ENCODE peak calls at places on chromosome 1, in nine cellular contexts. One of them, this sample, is unnamed.

GRCh38 chr1:154883919-154884867 is 14.1 kb upstream of the KCNN3 start:
- DNase-seq in H7: no peak
- DNase-seq in PC-3: no peak
- DNase-seq in adrenal gland: peak
- DNase-seq in spleen: no peak
- DNase-seq in uterus: no peak
- DNase-seq in CD8-positive, alpha-beta memory T cell: no peak
- DNase-seq in aorta: no peak
- DNase-seq in cardiac muscle cell: no peak
- DNase-seq in this sample: no peak

GRCh38 chr1:201023517-201023902 is at the start of gene KIF21B:
- DNase-seq in H7: peak
- DNase-seq in PC-3: peak
- DNase-seq in adrenal gland: peak
- DNase-seq in spleen: peak
- DNase-seq in uterus: peak
- DNase-seq in CD8-positive, alpha-beta memory T cell: peak
- DNase-seq in aorta: peak
- DNase-seq in cardiac muscle cell: peak
- DNase-seq in this sample: peak

GRCh38 chr1:202227273-202227672 is 33.7 kb downstream of the LGR6 start:
- DNase-seq in H7: no peak
- DNase-seq in PC-3: no peak
- DNase-seq in adrenal gland: no peak
- DNase-seq in spleen: no peak
- DNase-seq in uterus: no peak
- DNase-seq in CD8-positive, alpha-beta memory T cell: no peak
- DNase-seq in aorta: no peak
- DNase-seq in cardiac muscle cell: no peak
- DNase-seq in this sample: no peak

GRCh38 chr1:215417122-215417521 is 150.0 kb upstream of the KCTD3 start:
- DNase-seq in H7: no peak
- DNase-seq in PC-3: peak
- DNase-seq in adrenal gland: no peak
- DNase-seq in spleen: no peak
- DNase-seq in uterus: no peak
- DNase-seq in CD8-positive, alpha-beta memory T cell: no peak
- DNase-seq in aorta: no peak
- DNase-seq in cardiac muscle cell: no peak
- DNase-seq in this sample: no peak

GRCh38 chr1:219227731-219228419 is 54.2 kb downstream of the LYPLAL1 start:
- DNase-seq in H7: no peak
- DNase-seq in PC-3: no peak
- DNase-seq in adrenal gland: no peak
- DNase-seq in spleen: no peak
- DNase-seq in uterus: no peak
- DNase-seq in CD8-positive, alpha-beta memory T cell: no peak
- DNase-seq in aorta: no peak
- DNase-seq in cardiac muscle cell: peak
- DNase-seq in this sample: no peak

GRCh38 chr1:78157162-78157561 is 111.4 kb downstream of the GIPC2 start:
- DNase-seq in H7: no peak
- DNase-seq in PC-3: peak
- DNase-seq in adrenal gland: no peak
- DNase-seq in spleen: no peak
- DNase-seq in uterus: no peak
- DNase-seq in CD8-positive, alpha-beta memory T cell: no peak
- DNase-seq in aorta: no peak
- DNase-seq in cardiac muscle cell: peak
- DNase-seq in this sample: no peak

GRCh38 chr1:167443757-167444156 is 74.6 kb downstream of the CD247 start:
- DNase-seq in H7: no peak
- DNase-seq in PC-3: no peak
- DNase-seq in adrenal gland: no peak
- DNase-seq in spleen: no peak
- DNase-seq in uterus: no peak
- DNase-seq in CD8-positive, alpha-beta memory T cell: no peak
- DNase-seq in aorta: no peak
- DNase-seq in cardiac muscle cell: no peak
- DNase-seq in this sample: no peak

GRCh38 chr1:228399531-228400236 is 7.0 kb downstream of the TRIM11 start:
- DNase-seq in H7: no peak
- DNase-seq in PC-3: no peak
- DNase-seq in adrenal gland: no peak
- DNase-seq in spleen: peak
- DNase-seq in uterus: no peak
- DNase-seq in CD8-positive, alpha-beta memory T cell: no peak
- DNase-seq in aorta: no peak
- DNase-seq in cardiac muscle cell: no peak
- DNase-seq in this sample: no peak

GRCh38 chr1:74689800-74690696 is 16.5 kb upstream of the ERICH3 start:
- DNase-seq in H7: peak
- DNase-seq in PC-3: peak
- DNase-seq in adrenal gland: peak
- DNase-seq in spleen: no peak
- DNase-seq in uterus: peak
- DNase-seq in CD8-positive, alpha-beta memory T cell: no peak
- DNase-seq in aorta: no peak
- DNase-seq in cardiac muscle cell: peak
- DNase-seq in this sample: peak

GRCh38 chr1:32774950-32775634 is 42.1 kb downstream of the YARS1 start:
- DNase-seq in H7: no peak
- DNase-seq in PC-3: peak
- DNase-seq in adrenal gland: no peak
- DNase-seq in spleen: no peak
- DNase-seq in uterus: no peak
- DNase-seq in CD8-positive, alpha-beta memory T cell: no peak
- DNase-seq in aorta: no peak
- DNase-seq in cardiac muscle cell: peak
- DNase-seq in this sample: peak

DNA sequence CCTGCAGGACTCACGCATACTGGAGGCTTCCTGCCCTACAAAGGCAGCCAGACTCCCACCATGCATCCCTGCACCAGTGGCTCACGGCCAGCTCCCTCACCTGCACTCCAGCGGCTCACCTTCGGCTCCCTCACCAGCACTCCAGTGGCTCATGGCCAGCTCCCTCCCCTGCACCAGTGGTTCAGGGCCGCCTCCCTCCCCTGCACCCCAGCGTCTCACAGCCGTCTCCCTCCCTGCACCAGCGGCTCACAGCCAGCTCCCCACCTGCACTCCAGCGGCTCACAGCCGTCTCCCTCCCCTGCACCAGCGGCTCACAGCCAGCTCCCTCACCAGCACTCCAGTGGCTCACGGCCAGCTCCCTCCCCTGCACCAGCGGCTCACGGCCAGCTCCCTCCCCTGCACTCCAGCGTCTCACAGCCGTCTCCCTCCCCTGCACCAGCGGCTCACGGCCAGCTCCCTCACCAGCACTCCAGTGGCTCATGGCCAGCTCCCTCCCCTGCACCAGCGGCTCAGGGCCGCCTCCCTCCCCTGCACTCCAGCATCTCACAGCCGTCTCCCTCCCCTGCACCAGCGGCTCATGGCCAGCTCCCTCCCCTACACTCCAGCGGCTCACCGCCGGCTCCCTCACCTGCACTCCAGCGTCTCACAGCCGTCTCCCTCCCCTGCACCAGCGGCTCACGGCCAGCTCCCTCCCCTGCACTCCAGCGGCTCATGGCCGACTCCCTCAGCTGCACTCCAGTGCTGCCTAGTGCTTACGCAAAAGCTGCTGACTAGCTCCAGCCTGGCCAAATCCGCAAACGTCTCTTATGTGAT is 324.5 kb downstream of the NPHP4 start:
- DNase-seq in H7: no peak
- DNase-seq in PC-3: no peak
- DNase-seq in adrenal gland: peak
- DNase-seq in spleen: no peak
- DNase-seq in uterus: no peak
- DNase-seq in CD8-positive, alpha-beta memory T cell: no peak
- DNase-seq in aorta: no peak
- DNase-seq in cardiac muscle cell: no peak
- DNase-seq in this sample: no peak
- H3K4me3 ChIP-seq in H7: peak
- H3K4me3 ChIP-seq in PC-3: no peak
- H3K4me3 ChIP-seq in adrenal gland: no peak
- H3K4me3 ChIP-seq in spleen: no peak
- H3K4me3 ChIP-seq in uterus: no peak
- H3K4me3 ChIP-seq in CD8-positive, alpha-beta memory T cell: peak
- H3K4me3 ChIP-seq in aorta: no peak
- H3K4me3 ChIP-seq in cardiac muscle cell: no peak
- H3K4me3 ChIP-seq in this sample: no peak

GRCh38 chr1:95406279-95406678 is 172.3 kb downstream of the RWDD3 start:
- DNase-seq in H7: no peak
- DNase-seq in PC-3: no peak
- DNase-seq in adrenal gland: no peak
- DNase-seq in spleen: no peak
- DNase-seq in uterus: no peak
- DNase-seq in CD8-positive, alpha-beta memory T cell: no peak
- DNase-seq in aorta: no peak
- DNase-seq in cardiac muscle cell: no peak
- DNase-seq in this sample: no peak

GRCh38 chr1:95408506-95409136 is 174.6 kb downstream of the RWDD3 start:
- DNase-seq in H7: no peak
- DNase-seq in PC-3: no peak
- DNase-seq in adrenal gland: no peak
- DNase-seq in spleen: no peak
- DNase-seq in uterus: no peak
- DNase-seq in CD8-positive, alpha-beta memory T cell: no peak
- DNase-seq in aorta: no peak
- DNase-seq in cardiac muscle cell: no peak
- DNase-seq in this sample: no peak

GRCh38 chr1:95407146-95407863 is 173.3 kb downstream of the RWDD3 start:
- DNase-seq in H7: peak
- DNase-seq in PC-3: no peak
- DNase-seq in adrenal gland: no peak
- DNase-seq in spleen: no peak
- DNase-seq in uterus: no peak
- DNase-seq in CD8-positive, alpha-beta memory T cell: no peak
- DNase-seq in aorta: no peak
- DNase-seq in cardiac muscle cell: no peak
- DNase-seq in this sample: no peak

GRCh38 chr1:95409901-95410300 is 175.9 kb downstream of the RWDD3 start:
- DNase-seq in H7: no peak
- DNase-seq in PC-3: no peak
- DNase-seq in adrenal gland: no peak
- DNase-seq in spleen: no peak
- DNase-seq in uterus: no peak
- DNase-seq in CD8-positive, alpha-beta memory T cell: no peak
- DNase-seq in aorta: no peak
- DNase-seq in cardiac muscle cell: no peak
- DNase-seq in this sample: no peak

GRCh38 chr1:95407864-95408291 is 173.9 kb downstream of the RWDD3 start:
- DNase-seq in H7: peak
- DNase-seq in PC-3: no peak
- DNase-seq in adrenal gland: no peak
- DNase-seq in spleen: no peak
- DNase-seq in uterus: no peak
- DNase-seq in CD8-positive, alpha-beta memory T cell: no peak
- DNase-seq in aorta: no peak
- DNase-seq in cardiac muscle cell: no peak
- DNase-seq in this sample: no peak
- H3K4me3 ChIP-seq in H7: no peak
- H3K4me3 ChIP-seq in PC-3: no peak
- H3K4me3 ChIP-seq in adrenal gland: no peak
- H3K4me3 ChIP-seq in spleen: no peak
- H3K4me3 ChIP-seq in uterus: no peak
- H3K4me3 ChIP-seq in CD8-positive, alpha-beta memory T cell: no peak
- H3K4me3 ChIP-seq in aorta: no peak
- H3K4me3 ChIP-seq in cardiac muscle cell: no peak
- H3K4me3 ChIP-seq in this sample: no peak

GRCh38 chr1:159015440-159015909 is 5.8 kb downstream of the IFI16 start:
- DNase-seq in H7: no peak
- DNase-seq in PC-3: peak
- DNase-seq in adrenal gland: peak
- DNase-seq in spleen: peak
- DNase-seq in uterus: peak
- DNase-seq in CD8-positive, alpha-beta memory T cell: peak
- DNase-seq in aorta: peak
- DNase-seq in cardiac muscle cell: peak
- DNase-seq in this sample: no peak

GRCh38 chr1:159014851-159015250 is 5.1 kb downstream of the IFI16 start:
- DNase-seq in H7: no peak
- DNase-seq in PC-3: no peak
- DNase-seq in adrenal gland: no peak
- DNase-seq in spleen: no peak
- DNase-seq in uterus: no peak
- DNase-seq in CD8-positive, alpha-beta memory T cell: no peak
- DNase-seq in aorta: no peak
- DNase-seq in cardiac muscle cell: no peak
- DNase-seq in this sample: no peak

GRCh38 chr1:159012495-159012894 is 2.8 kb downstream of the IFI16 start:
- DNase-seq in H7: no peak
- DNase-seq in PC-3: no peak
- DNase-seq in adrenal gland: no peak
- DNase-seq in spleen: peak
- DNase-seq in uterus: no peak
- DNase-seq in CD8-positive, alpha-beta memory T cell: no peak
- DNase-seq in aorta: no peak
- DNase-seq in cardiac muscle cell: peak
- DNase-seq in this sample: no peak

GRCh38 chr1:159011701-159012100 is 2.0 kb downstream of the IFI16 start:
- DNase-seq in H7: no peak
- DNase-seq in PC-3: no peak
- DNase-seq in adrenal gland: no peak
- DNase-seq in spleen: no peak
- DNase-seq in uterus: no peak
- DNase-seq in CD8-positive, alpha-beta memory T cell: no peak
- DNase-seq in aorta: no peak
- DNase-seq in cardiac muscle cell: no peak
- DNase-seq in this sample: no peak

GRCh38 chr1:159014003-159014571 is 4.4 kb downstream of the IFI16 start:
- DNase-seq in H7: no peak
- DNase-seq in PC-3: no peak
- DNase-seq in adrenal gland: no peak
- DNase-seq in spleen: no peak
- DNase-seq in uterus: no peak
- DNase-seq in CD8-positive, alpha-beta memory T cell: no peak
- DNase-seq in aorta: no peak
- DNase-seq in cardiac muscle cell: no peak
- DNase-seq in this sample: no peak
- H3K4me3 ChIP-seq in H7: no peak
- H3K4me3 ChIP-seq in PC-3: no peak
- H3K4me3 ChIP-seq in adrenal gland: no peak
- H3K4me3 ChIP-seq in spleen: no peak
- H3K4me3 ChIP-seq in uterus: no peak
- H3K4me3 ChIP-seq in CD8-positive, alpha-beta memory T cell: peak
- H3K4me3 ChIP-seq in aorta: no peak
- H3K4me3 ChIP-seq in cardiac muscle cell: no peak
- H3K4me3 ChIP-seq in this sample: no peak

DNA sequence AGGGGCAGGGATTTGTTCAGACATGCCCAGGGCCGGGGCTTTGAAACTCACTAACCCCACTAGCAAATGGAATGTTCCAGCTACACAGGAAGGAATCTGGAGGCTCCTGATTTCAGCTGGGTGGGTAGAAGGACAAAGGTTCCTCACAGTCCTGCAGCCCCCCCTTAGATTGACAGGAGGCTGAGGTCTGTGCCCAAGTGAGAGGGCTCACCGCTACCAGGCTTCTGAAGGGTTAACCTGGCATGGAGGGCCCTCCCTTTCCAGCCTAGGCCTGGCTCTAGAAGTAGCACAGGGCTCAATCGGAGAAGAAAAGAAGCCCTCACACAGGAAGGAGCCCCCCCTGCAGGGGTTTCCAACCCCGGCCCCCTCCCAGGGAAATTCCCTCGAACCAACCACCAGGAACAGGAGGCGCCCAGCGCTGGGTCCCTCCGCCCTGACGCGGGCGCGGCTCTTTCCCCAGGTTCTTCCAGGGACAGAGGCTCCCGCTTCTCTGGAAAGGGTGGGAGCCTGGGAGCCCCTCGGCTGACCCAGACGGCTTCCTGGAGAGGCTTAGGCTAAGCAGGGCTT is 3.3 kb downstream of the EPHA2 start:
- DNase-seq in H7: peak
- DNase-seq in PC-3: no peak
- DNase-seq in adrenal gland: no peak
- DNase-seq in spleen: no peak
- DNase-seq in uterus: no peak
- DNase-seq in CD8-positive, alpha-beta memory T cell: no peak
- DNase-seq in aorta: no peak
- DNase-seq in cardiac muscle cell: peak
- DNase-seq in this sample: no peak
- H3K4me3 ChIP-seq in H7: peak
- H3K4me3 ChIP-seq in PC-3: peak
- H3K4me3 ChIP-seq in adrenal gland: no peak
- H3K4me3 ChIP-seq in spleen: no peak
- H3K4me3 ChIP-seq in uterus: peak
- H3K4me3 ChIP-seq in CD8-positive, alpha-beta memory T cell: no peak
- H3K4me3 ChIP-seq in aorta: no peak
- H3K4me3 ChIP-seq in cardiac muscle cell: no peak
- H3K4me3 ChIP-seq in this sample: no peak

This sample was measured in body of pancreas.